ENCODE peak calls at places on chromosomes 6 and 20, in six cellular contexts. One of them, this sample, is unnamed.

GRCh38 chr6:2697291-2697690 is 53.4 kb downstream of the MYLK4 start:
- DNase-seq in left cardiac atrium: no peak
- DNase-seq in NCI-H2227 treated with DMSO at 0.1 percent for 48 hours: no peak
- DNase-seq in psoas muscle: no peak
- DNase-seq in HL-60: no peak
- DNase-seq in H54: no peak
- DNase-seq in this sample: no peak

GRCh38 chr6:3569817-3570216 is 113.0 kb upstream of the SLC22A23 start:
- DNase-seq in left cardiac atrium: no peak
- DNase-seq in H54: no peak
- DNase-seq in HL-60: no peak
- DNase-seq in psoas muscle: no peak
- DNase-seq in NCI-H2227 treated with DMSO at 0.1 percent for 48 hours: no peak
- DNase-seq in this sample: no peak

GRCh38 chr6:112335736-112336135 is 11.4 kb upstream of the RFPL4B start:
- DNase-seq in NCI-H2227 treated with DMSO at 0.1 percent for 48 hours: no peak
- DNase-seq in HL-60: no peak
- DNase-seq in psoas muscle: no peak
- DNase-seq in H54: no peak
- DNase-seq in left cardiac atrium: no peak
- DNase-seq in this sample: peak

GRCh38 chr20:9989066-9989724 is 45.6 kb upstream of the ANKEF1 start:
- DNase-seq in psoas muscle: no peak
- DNase-seq in H54: no peak
- DNase-seq in left cardiac atrium: no peak
- DNase-seq in HL-60: peak
- DNase-seq in NCI-H2227 treated with DMSO at 0.1 percent for 48 hours: no peak
- DNase-seq in this sample: peak

GRCh38 chr6:115613488-115613887 is 447.2 kb downstream of the FRK start:
- DNase-seq in left cardiac atrium: no peak
- DNase-seq in psoas muscle: no peak
- DNase-seq in HL-60: no peak
- DNase-seq in NCI-H2227 treated with DMSO at 0.1 percent for 48 hours: no peak
- DNase-seq in H54: no peak
- DNase-seq in this sample: peak

GRCh38 chr20:19692100-19692499 is 66.0 kb upstream of the RIN2 start:
- DNase-seq in psoas muscle: no peak
- DNase-seq in H54: no peak
- DNase-seq in NCI-H2227 treated with DMSO at 0.1 percent for 48 hours: no peak
- DNase-seq in left cardiac atrium: no peak
- DNase-seq in HL-60: no peak
- DNase-seq in this sample: peak

GRCh38 chr6:105424177-105424783 is 21.4 kb upstream of the PREP start:
- DNase-seq in HL-60: no peak
- DNase-seq in NCI-H2227 treated with DMSO at 0.1 percent for 48 hours: peak
- DNase-seq in left cardiac atrium: no peak
- DNase-seq in H54: no peak
- DNase-seq in psoas muscle: peak
- DNase-seq in this sample: peak

GRCh38 chr6:76862966-76863365 is 600.3 kb downstream of the HTR1B start:
- DNase-seq in HL-60: no peak
- DNase-seq in NCI-H2227 treated with DMSO at 0.1 percent for 48 hours: no peak
- DNase-seq in left cardiac atrium: no peak
- DNase-seq in H54: no peak
- DNase-seq in psoas muscle: no peak
- DNase-seq in this sample: no peak

GRCh38 chr6:23137596-23137995 is 568.2 kb downstream of the HDGFL1 start:
- DNase-seq in psoas muscle: no peak
- DNase-seq in NCI-H2227 treated with DMSO at 0.1 percent for 48 hours: peak
- DNase-seq in H54: no peak
- DNase-seq in left cardiac atrium: no peak
- DNase-seq in HL-60: no peak
- DNase-seq in this sample: peak

GRCh38 chr6:35139924-35140524 is 1.1 kb downstream of the TCP11 start:
- DNase-seq in HL-60: peak
- DNase-seq in left cardiac atrium: peak
- DNase-seq in NCI-H2227 treated with DMSO at 0.1 percent for 48 hours: peak
- DNase-seq in H54: no peak
- DNase-seq in psoas muscle: peak
- DNase-seq in this sample: peak

GRCh38 chr20:4947817-4948559 is 53.3 kb downstream of the SLC23A2 start:
- DNase-seq in HL-60: no peak
- DNase-seq in psoas muscle: no peak
- DNase-seq in H54: no peak
- DNase-seq in NCI-H2227 treated with DMSO at 0.1 percent for 48 hours: no peak
- DNase-seq in left cardiac atrium: no peak
- DNase-seq in this sample: peak

GRCh38 chr6:130183271-130184222 is 39.2 kb downstream of the SAMD3 start:
- DNase-seq in HL-60: no peak
- DNase-seq in left cardiac atrium: no peak
- DNase-seq in NCI-H2227 treated with DMSO at 0.1 percent for 48 hours: no peak
- DNase-seq in psoas muscle: no peak
- DNase-seq in H54: no peak
- DNase-seq in this sample: no peak

GRCh38 chr6:14542670-14543366 is 425.2 kb downstream of the CD83 start:
- DNase-seq in psoas muscle: no peak
- DNase-seq in NCI-H2227 treated with DMSO at 0.1 percent for 48 hours: no peak
- DNase-seq in left cardiac atrium: peak
- DNase-seq in HL-60: no peak
- DNase-seq in H54: peak
- DNase-seq in this sample: peak